ENCODE peak calls at places on chromosomes 1 and 21, in four cellular contexts. One of them, this sample, is unnamed.
A peak's percentile ranks its signal among the peaks of the same experiment; 100 is the strongest.

GRCh38 chr1:38778051-38778450 is 81.5 kb downstream of the RRAGC start:
- DNase-seq in astrocyte of the cerebellum: no peak
- DNase-seq in A549: no peak
- DNase-seq in adrenal gland: no peak
- DNase-seq in this sample: no peak

GRCh38 chr1:201726700-201727099 is 102.3 kb upstream of the IPO9 start:
- DNase-seq in astrocyte of the cerebellum: no peak
- DNase-seq in A549: no peak
- DNase-seq in adrenal gland: no peak
- DNase-seq in this sample: peak; percentile 76

GRCh38 chr1:22387888-22388564 is 63.6 kb upstream of the ZBTB40 start:
- DNase-seq in astrocyte of the cerebellum: no peak
- DNase-seq in A549: no peak
- DNase-seq in adrenal gland: no peak
- DNase-seq in this sample: no peak

GRCh38 chr1:50292276-50292675 is 131.0 kb downstream of the DMRTA2 start:
- DNase-seq in astrocyte of the cerebellum: no peak
- DNase-seq in A549: no peak
- DNase-seq in adrenal gland: no peak
- DNase-seq in this sample: no peak

GRCh38 chr1:236868625-236869467 is 73.8 kb downstream of the MTR start:
- DNase-seq in astrocyte of the cerebellum: peak; percentile 57
- DNase-seq in A549: peak; percentile 40
- DNase-seq in adrenal gland: peak; percentile 43
- DNase-seq in this sample: peak; percentile 80

GRCh38 chr1:89823679-89824292 is 3.0 kb downstream of the LRRC8D start:
- DNase-seq in astrocyte of the cerebellum: no peak
- DNase-seq in A549: no peak
- DNase-seq in adrenal gland: no peak
- DNase-seq in this sample: peak; percentile 83

GRCh38 chr1:41486053-41486891 is 1.8 kb upstream of the EDN2 start:
- DNase-seq in astrocyte of the cerebellum: peak; percentile 24
- DNase-seq in A549: no peak
- DNase-seq in adrenal gland: peak; percentile 41
- DNase-seq in this sample: no peak

GRCh38 chr1:66283583-66284041 is 250.3 kb upstream of the SGIP1 start:
- DNase-seq in astrocyte of the cerebellum: no peak
- DNase-seq in A549: no peak
- DNase-seq in adrenal gland: no peak
- DNase-seq in this sample: no peak

GRCh38 chr1:243432136-243432535 is 176.3 kb downstream of the SDCCAG8 start:
- DNase-seq in astrocyte of the cerebellum: no peak
- DNase-seq in A549: no peak
- DNase-seq in adrenal gland: no peak
- DNase-seq in this sample: no peak

GRCh38 chr1:100145116-100145515 is 12.2 kb downstream of the TRMT13 start:
- DNase-seq in astrocyte of the cerebellum: no peak
- DNase-seq in A549: no peak
- DNase-seq in adrenal gland: no peak
- DNase-seq in this sample: peak; percentile 94

GRCh38 chr1:115987623-115988022 is 11.3 kb downstream of the SLC22A15 start:
- DNase-seq in astrocyte of the cerebellum: no peak
- DNase-seq in A549: no peak
- DNase-seq in adrenal gland: no peak
- DNase-seq in this sample: no peak

GRCh38 chr21:29075706-29076447 is 2.4 kb upstream of the CCT8 start:
- DNase-seq in astrocyte of the cerebellum: no peak
- DNase-seq in A549: no peak
- DNase-seq in adrenal gland: no peak
- DNase-seq in this sample: no peak
- H3K4me3 ChIP-seq in astrocyte of the cerebellum: no peak overlapping the region
- H3K4me3 ChIP-seq in A549: no peak overlapping the region
- H3K4me3 ChIP-seq in adrenal gland: no peak overlapping the region
- H3K4me3 ChIP-seq in this sample: no peak overlapping the region

DNA sequence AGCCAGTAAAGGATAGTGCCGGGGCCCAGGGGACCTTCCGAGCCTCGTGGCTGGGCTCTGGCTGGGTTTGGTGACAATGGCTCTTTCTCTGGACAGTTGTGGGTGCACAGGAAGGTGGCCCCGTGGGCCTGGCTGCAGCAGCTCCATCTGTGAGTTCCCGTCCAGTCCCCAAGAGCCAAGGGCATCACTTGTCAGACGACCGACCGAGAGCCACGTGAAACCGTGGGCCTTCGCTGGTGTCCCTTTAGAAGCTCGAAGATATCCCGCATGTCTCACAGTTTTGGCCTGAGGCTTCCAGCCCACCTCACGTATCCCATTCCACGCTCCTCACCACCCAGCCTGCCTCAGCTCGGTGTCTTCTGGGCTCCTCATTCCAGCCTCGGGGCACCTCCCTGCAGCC is 27.2 kb upstream of the UMODL1 start:
- DNase-seq in astrocyte of the cerebellum: no peak
- DNase-seq in A549: no peak
- DNase-seq in adrenal gland: no peak
- DNase-seq in this sample: no peak
- TF ChIP-seq CTCF in astrocyte of the cerebellum: no peak
- TF ChIP-seq CTCF in A549: no peak
- TF ChIP-seq CTCF in adrenal gland: no peak
- TF ChIP-seq CTCF in this sample: no peak

DNA sequence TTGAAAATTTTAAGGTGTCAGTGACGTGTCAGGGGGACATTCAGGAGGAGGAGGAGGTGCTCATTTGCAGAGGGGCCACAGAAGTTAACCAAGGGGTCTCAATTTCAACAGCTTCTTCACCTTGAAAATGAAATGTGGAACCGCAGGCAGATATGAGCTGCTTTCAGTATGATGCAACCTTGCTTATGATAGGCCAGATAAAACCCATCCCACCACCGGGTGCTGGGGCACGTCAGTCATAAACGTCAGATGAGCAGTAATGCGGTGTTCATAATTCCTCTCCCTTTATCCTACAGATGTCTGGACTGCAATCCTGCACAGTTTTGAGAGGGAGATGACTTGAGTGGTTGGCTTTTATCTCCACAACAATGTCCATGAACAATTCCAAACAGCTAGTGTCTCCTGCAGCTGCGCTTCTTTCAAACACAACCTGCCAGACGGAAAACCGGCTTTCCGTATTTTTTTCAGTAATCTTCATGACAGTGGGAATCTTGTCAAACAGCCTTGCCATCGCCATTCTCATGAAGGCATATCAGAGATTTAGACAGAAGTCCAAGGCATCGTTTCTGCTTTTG is 1.7 kb downstream of the PTGFR start:
- DNase-seq in astrocyte of the cerebellum: no peak
- DNase-seq in A549: no peak
- DNase-seq in adrenal gland: peak; percentile 23
- DNase-seq in this sample: peak; percentile 77
- H3K4me3 ChIP-seq in astrocyte of the cerebellum: no peak overlapping the region
- H3K4me3 ChIP-seq in A549: no peak overlapping the region
- H3K4me3 ChIP-seq in adrenal gland: peak overlapping the region; percentile 63
- H3K4me3 ChIP-seq in this sample: peak overlapping the region; percentile 67

GRCh38 chr1:10979483-10979920 is 33.0 kb upstream of the TARDBP start:
- DNase-seq in astrocyte of the cerebellum: no peak
- DNase-seq in A549: no peak
- DNase-seq in adrenal gland: peak; percentile 46
- DNase-seq in this sample: no peak
- TF ChIP-seq CTCF in astrocyte of the cerebellum: no peak
- TF ChIP-seq CTCF in A549: no peak
- TF ChIP-seq CTCF in adrenal gland: no peak
- TF ChIP-seq CTCF in this sample: no peak

GRCh38 chr1:19289244-19289643 is 674 bp upstream of the AKR7A3 start:
- DNase-seq in astrocyte of the cerebellum: no peak
- DNase-seq in A549: no peak
- DNase-seq in adrenal gland: no peak
- DNase-seq in this sample: no peak

GRCh38 chr1:19283891-19284290 is 4.7 kb downstream of the AKR7A3 start:
- DNase-seq in astrocyte of the cerebellum: no peak
- DNase-seq in A549: no peak
- DNase-seq in adrenal gland: no peak
- DNase-seq in this sample: no peak

GRCh38 chr1:19284881-19285280 is 3.7 kb downstream of the AKR7A3 start:
- DNase-seq in astrocyte of the cerebellum: no peak
- DNase-seq in A549: no peak
- DNase-seq in adrenal gland: no peak
- DNase-seq in this sample: no peak

DNA sequence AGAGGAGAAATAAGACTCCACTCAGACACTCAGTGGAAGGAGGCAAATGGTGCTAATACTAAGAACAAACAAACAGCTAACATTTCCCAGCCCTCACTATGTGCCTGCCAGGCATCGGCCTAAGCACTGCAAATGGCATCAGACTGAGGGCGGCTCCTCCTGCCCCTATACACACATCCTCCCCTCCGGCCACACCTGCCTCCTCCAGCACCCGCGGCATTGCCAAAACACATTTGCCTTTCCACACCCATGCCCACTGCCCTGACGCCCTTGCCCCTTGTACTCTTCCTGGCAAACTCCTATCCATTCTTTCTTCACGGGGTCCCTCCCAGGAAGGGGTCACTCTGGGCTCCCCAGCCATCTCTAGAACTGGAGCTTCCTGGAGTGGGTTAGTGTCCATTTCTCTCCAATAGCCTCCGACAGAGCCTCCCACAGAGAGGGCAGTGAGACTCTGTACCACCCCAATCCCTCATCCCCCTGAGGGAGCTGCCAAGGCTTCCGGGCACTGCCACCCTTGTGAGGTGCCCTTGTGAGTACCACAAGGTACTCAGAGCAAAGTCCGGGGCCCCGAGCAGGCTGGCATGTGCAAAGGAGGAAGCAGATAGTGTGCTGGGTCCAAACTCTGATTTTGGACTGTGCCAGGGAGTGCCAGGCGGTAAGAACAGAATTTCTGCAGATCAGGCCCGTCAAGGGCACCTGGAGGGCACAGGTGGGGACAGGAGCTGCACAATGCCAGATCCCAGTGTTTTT is 959 bp downstream of the AKR7A3 start:
- DNase-seq in astrocyte of the cerebellum: no peak
- DNase-seq in A549: no peak
- DNase-seq in adrenal gland: no peak
- DNase-seq in this sample: no peak
- H3K4me3 ChIP-seq in astrocyte of the cerebellum: no peak overlapping the region
- H3K4me3 ChIP-seq in A549: no peak overlapping the region
- H3K4me3 ChIP-seq in adrenal gland: no peak overlapping the region
- H3K4me3 ChIP-seq in this sample: no peak overlapping the region

GRCh38 chr1:37096523-37096922 is 62.2 kb upstream of the GRIK3 start:
- DNase-seq in astrocyte of the cerebellum: no peak
- DNase-seq in A549: peak; percentile 4
- DNase-seq in adrenal gland: no peak
- DNase-seq in this sample: no peak

GRCh38 chr1:37089750-37090149 is 55.4 kb upstream of the GRIK3 start:
- DNase-seq in astrocyte of the cerebellum: no peak
- DNase-seq in A549: no peak
- DNase-seq in adrenal gland: no peak
- DNase-seq in this sample: no peak

GRCh38 chr1:37090671-37091070 is 56.4 kb upstream of the GRIK3 start:
- DNase-seq in astrocyte of the cerebellum: no peak
- DNase-seq in A549: no peak
- DNase-seq in adrenal gland: no peak
- DNase-seq in this sample: no peak

GRCh38 chr1:37094302-37094701 is 60.0 kb upstream of the GRIK3 start:
- DNase-seq in astrocyte of the cerebellum: no peak
- DNase-seq in A549: no peak
- DNase-seq in adrenal gland: no peak
- DNase-seq in this sample: no peak

GRCh38 chr1:37092937-37093336 is 58.6 kb upstream of the GRIK3 start:
- DNase-seq in astrocyte of the cerebellum: no peak
- DNase-seq in A549: no peak
- DNase-seq in adrenal gland: no peak
- DNase-seq in this sample: no peak
- TF ChIP-seq CTCF in astrocyte of the cerebellum: no peak
- TF ChIP-seq CTCF in A549: no peak
- TF ChIP-seq CTCF in adrenal gland: no peak
- TF ChIP-seq CTCF in this sample: no peak

GRCh38 chr1:31368611-31369107 is 4.2 kb downstream of the FABP3 start:
- DNase-seq in astrocyte of the cerebellum: no peak
- DNase-seq in A549: no peak
- DNase-seq in adrenal gland: peak; percentile 85
- DNase-seq in this sample: no peak
- H3K4me3 ChIP-seq in astrocyte of the cerebellum: no peak overlapping the region
- H3K4me3 ChIP-seq in A549: no peak overlapping the region
- H3K4me3 ChIP-seq in adrenal gland: no peak overlapping the region
- H3K4me3 ChIP-seq in this sample: no peak overlapping the region

DNA sequence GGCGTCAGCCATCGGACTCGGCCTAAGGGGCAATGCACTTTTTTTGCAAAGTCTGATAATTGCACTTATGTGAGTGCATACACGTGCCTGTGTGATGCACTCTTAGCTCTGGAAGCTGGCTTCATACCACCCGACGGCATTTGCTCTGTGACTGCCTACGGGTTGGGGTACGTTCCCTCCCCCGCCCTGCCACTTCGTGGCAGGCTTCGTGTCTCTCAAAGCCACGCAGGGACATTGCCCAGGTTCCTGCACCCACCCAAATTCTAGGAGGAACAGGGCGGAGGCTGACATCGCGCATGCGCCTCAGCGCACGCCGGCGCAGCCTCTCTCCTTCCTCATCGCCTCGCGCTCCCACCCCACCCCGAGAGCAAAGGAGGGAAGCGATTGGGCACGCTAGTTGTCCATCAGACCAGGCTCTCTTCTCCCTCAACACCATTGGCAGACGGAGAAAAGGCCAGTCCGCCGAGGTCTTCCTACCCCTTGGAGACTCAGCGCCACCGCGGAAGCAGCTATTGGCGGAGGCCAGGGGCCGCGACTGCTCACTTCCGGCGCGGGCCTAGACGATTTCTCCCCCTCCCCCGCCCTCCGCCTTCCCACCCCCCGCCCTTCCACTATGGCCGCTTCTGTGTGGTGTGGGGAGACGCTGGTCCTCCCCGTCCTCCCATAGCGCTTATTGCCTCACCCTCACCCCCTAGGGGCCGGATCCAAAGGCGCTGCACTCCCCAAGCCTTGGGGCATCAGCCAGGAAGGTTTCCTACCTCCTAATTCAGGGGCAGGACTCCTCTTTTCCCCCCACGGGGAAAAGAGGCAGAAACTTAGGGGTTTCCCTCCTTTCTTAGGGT is at the start of gene INTS3:
- DNase-seq in astrocyte of the cerebellum: peak; percentile 100
- DNase-seq in A549: peak; percentile 99
- DNase-seq in adrenal gland: peak; percentile 100
- DNase-seq in this sample: peak; percentile 100
- TF ChIP-seq CTCF in astrocyte of the cerebellum: no peak
- TF ChIP-seq CTCF in A549: no peak
- TF ChIP-seq CTCF in adrenal gland: peak; percentile 13
- TF ChIP-seq CTCF in this sample: peak; percentile 17

This sample was measured in fibroblast of villous mesenchyme.